ENCODE peak calls at places on chromosomes 3 and 15, in ten cellular contexts. H is activated naive CD8-positive, alpha-beta T cell treated with anti-CD3 and anti-CD28 coated beads, Interleukin-2, amount 50 U/mL, for 24 hours; K is GM12865; U is NCI-H2081; B is T-helper 17 cell; V is tibial nerve; C is frontal cortex; D is activated CD8-positive, alpha-beta memory T cell treated with anti-CD3 and anti-CD28 coated beads for 24 hours; W is right cardiac atrium; I is cardiac fibroblast. R is an unnamed sample.

GRCh38 chr15:68993276-68993675 is 21.2 kb upstream of the NOX5 start:
- DNase-seq in H (no peak), K (no peak), U (no peak), B (no peak), V (no peak), C (no peak), D (no peak), W (no peak), I (no peak), R (no peak)

GRCh38 chr3:147257972-147258371 is 148.4 kb downstream of the ZIC4 start:
- DNase-seq in H (no peak), K (no peak), U (no peak), B (no peak), V (no peak), C (no peak), D (no peak), W (no peak), I (no peak), R (no peak)

GRCh38 chr15:74376825-74377581 is 9.6 kb upstream of the CYP11A1 start:
- DNase-seq in H (no peak), K (no peak), U (peak), B (no peak), V (no peak), C (no peak), D (peak), W (no peak), I (no peak), R (no peak)

GRCh38 chr15:33559207-33559890 is 248.6 kb downstream of the RYR3 start:
- DNase-seq in H (no peak), K (no peak), U (no peak), B (no peak), V (no peak), C (no peak), D (no peak), W (no peak), I (no peak), R (peak)

GRCh38 chr3:60594025-60594424 is 657.2 kb downstream of the FHIT start:
- DNase-seq in H (no peak), K (no peak), U (no peak), B (no peak), V (peak), C (no peak), D (no peak), W (peak), I (peak), R (no peak)

GRCh38 chr3:61343543-61343942 is 92.3 kb upstream of the FHIT start:
- DNase-seq in H (no peak), K (no peak), U (no peak), B (no peak), V (no peak), C (no peak), D (no peak), W (no peak), I (no peak), R (no peak)

GRCh38 chr3:139620438-139620837 is 57.3 kb downstream of the NMNAT3 start:
- DNase-seq in H (no peak), K (no peak), U (no peak), B (no peak), V (no peak), C (no peak), D (no peak), W (no peak), I (no peak), R (no peak)

GRCh38 chr3:23895181-23895580 is 21.6 kb downstream of the NKIRAS1 start:
- DNase-seq in H (no peak), K (no peak), U (no peak), B (no peak), V (no peak), C (no peak), D (no peak), W (no peak), I (no peak), R (no peak)

GRCh38 chr15:41936649-41937567 is 35.4 kb downstream of the EHD4 start:
- DNase-seq in H (peak), K (peak), U (no peak), B (peak), V (no peak), C (no peak), D (peak), W (peak), I (peak), R (no peak)

GRCh38 chr3:190073264-190073663 is 47.4 kb downstream of the P3H2 start:
- DNase-seq in H (no peak), K (peak), U (no peak), B (no peak), V (no peak), C (no peak), D (no peak), W (no peak), I (peak), R (no peak)

GRCh38 chr3:40191850-40192448 is 117.6 kb upstream of the EIF1B start:
- DNase-seq in H (peak), K (peak), U (peak), B (peak), V (peak), C (peak), D (peak), W (peak), I (peak), R (peak)

GRCh38 chr3:53224026-53224425 is 31.8 kb downstream of the TKT start:
- DNase-seq in H (no peak), K (no peak), U (no peak), B (no peak), V (no peak), C (no peak), D (no peak), W (no peak), I (no peak), R (no peak)

GRCh38 chr3:15903164-15903563 is 105.4 kb upstream of the ANKRD28 start:
- DNase-seq in H (no peak), K (no peak), U (no peak), B (no peak), V (peak), C (no peak), D (no peak), W (peak), I (peak), R (no peak)